ENCODE peak calls at places on chromosomes 2 and 18, in eight cellular contexts. Z is thoracic aorta, C is AG04450, X is GM10248, M is ovary, E is MM.1S, S is epithelial cell of proximal tubule, D is WTC11. J is an unnamed sample.

GRCh38 chr18:47418746-47419145 is 167.3 kb upstream of the SKOR2 start:
- DNase-seq in Z (no peak), C (no peak), X (no peak), M (no peak), E (no peak), S (peak), D (no peak), J (no peak)

GRCh38 chr18:36323421-36323820 is 25.9 kb downstream of the FHOD3 start:
- DNase-seq in Z (no peak), C (no peak), X (no peak), M (no peak), E (no peak), S (no peak), D (no peak), J (no peak)

GRCh38 chr2:122094557-122094956 is 339.1 kb downstream of the TSN start:
- DNase-seq in Z (no peak), C (no peak), X (no peak), M (no peak), E (no peak), S (no peak), D (no peak), J (no peak)

GRCh38 chr18:78741381-78742340 is 238.0 kb upstream of the SALL3 start:
- DNase-seq in Z (no peak), C (no peak), X (no peak), M (no peak), E (no peak), S (no peak), D (no peak), J (no peak)

GRCh38 chr2:11933854-11934253 is 187.4 kb downstream of the LPIN1 start:
- DNase-seq in Z (no peak), C (no peak), X (peak), M (no peak), E (no peak), S (no peak), D (no peak), J (no peak)

GRCh38 chr18:76256897-76257500 is 238.0 kb downstream of the ZNF516 start:
- DNase-seq in Z (no peak), C (peak), X (no peak), M (peak), E (peak), S (peak), D (peak), J (peak)

GRCh38 chr2:96556441-96557330 is 20.1 kb downstream of the ARID5A start:
- DNase-seq in Z (no peak), C (no peak), X (no peak), M (no peak), E (no peak), S (peak), D (no peak), J (peak)

GRCh38 chr2:144682248-144682647 is 162.3 kb upstream of the ZEB2 start:
- DNase-seq in Z (no peak), C (no peak), X (no peak), M (no peak), E (no peak), S (no peak), D (no peak), J (no peak)

GRCh38 chr2:240871071-240871958 is 2.7 kb downstream of the AGXT start:
- DNase-seq in Z (no peak), C (no peak), X (no peak), M (no peak), E (no peak), S (no peak), D (no peak), J (peak)

GRCh38 chr2:75003773-75004172 is 45.3 kb downstream of the POLE4 start:
- DNase-seq in Z (no peak), C (no peak), X (no peak), M (no peak), E (no peak), S (no peak), D (no peak), J (no peak)

GRCh38 chr2:160288324-160288723 is 88.3 kb upstream of the ITGB6 start:
- DNase-seq in Z (no peak), C (no peak), X (no peak), M (no peak), E (no peak), S (no peak), D (no peak), J (no peak)

GRCh38 chr2:177754476-177754873 is 318.1 kb downstream of the PDE11A start:
- DNase-seq in Z (no peak), C (no peak), X (no peak), M (peak), E (no peak), S (no peak), D (no peak), J (peak)

GRCh38 chr18:67583621-67584020 is 67.1 kb upstream of the DSEL start:
- DNase-seq in Z (no peak), C (no peak), X (no peak), M (no peak), E (no peak), S (no peak), D (no peak), J (no peak)

GRCh38 chr18:10226971-10227370 is 227.5 kb upstream of the APCDD1 start:
- DNase-seq in Z (no peak), C (no peak), X (no peak), M (no peak), E (no peak), S (no peak), D (no peak), J (no peak)

GRCh38 chr2:240968731-240969624 is 29.4 kb upstream of the SNED1 start:
- DNase-seq in Z (no peak), C (no peak), X (no peak), M (peak), E (no peak), S (no peak), D (no peak), J (peak)

GRCh38 chr18:61738488-61738887 is 154.3 kb downstream of the RNF152 start:
- DNase-seq in Z (no peak), C (no peak), X (no peak), M (no peak), E (no peak), S (peak), D (no peak), J (no peak)

GRCh38 chr2:233209117-233209977 is 42.1 kb upstream of the ATG16L1 start:
- DNase-seq in Z (no peak), C (no peak), X (no peak), M (no peak), E (no peak), S (peak), D (no peak), J (peak)

GRCh38 chr2:15159206-15159605 is 401.9 kb downstream of the NBAS start:
- DNase-seq in Z (no peak), C (no peak), X (no peak), M (no peak), E (no peak), S (no peak), D (no peak), J (no peak)

GRCh38 chr2:192604295-192604694 is 409.6 kb upstream of the TMEFF2 start:
- DNase-seq in Z (no peak), C (no peak), X (no peak), M (no peak), E (no peak), S (no peak), D (peak), J (no peak)

GRCh38 chr2:196399736-196400691 is 228.6 kb upstream of the STK17B start:
- DNase-seq in Z (no peak), C (peak), X (no peak), M (no peak), E (no peak), S (no peak), D (no peak), J (no peak)

GRCh38 chr2:84194906-84195644 is 264.0 kb downstream of the SUCLG1 start:
- DNase-seq in Z (no peak), C (no peak), X (no peak), M (no peak), E (no peak), S (no peak), D (no peak), J (no peak)

GRCh38 chr2:1907283-1907682 is 163.0 kb upstream of the PXDN start:
- DNase-seq in Z (no peak), C (no peak), X (no peak), M (no peak), E (no peak), S (no peak), D (no peak), J (peak)

GRCh38 chr18:42268793-42269192 is 313.8 kb downstream of the PIK3C3 start:
- DNase-seq in Z (no peak), C (no peak), X (no peak), M (no peak), E (no peak), S (no peak), D (no peak), J (no peak)

GRCh38 chr2:188079176-188079575 is 212.5 kb upstream of the GULP1 start:
- DNase-seq in Z (no peak), C (peak), X (no peak), M (no peak), E (no peak), S (peak), D (no peak), J (no peak)

GRCh38 chr2:102315850-102316370 is 4.5 kb downstream of the IL1RL1 start:
- DNase-seq in Z (no peak), C (no peak), X (no peak), M (no peak), E (no peak), S (no peak), D (no peak), J (no peak)

GRCh38 chr2:49210191-49210590 is 55.9 kb upstream of the FSHR start:
- DNase-seq in Z (no peak), C (no peak), X (no peak), M (no peak), E (no peak), S (no peak), D (peak), J (no peak)

GRCh38 chr2:100935372-100935752 is 66.7 kb upstream of the RPL31 start:
- DNase-seq in Z (no peak), C (peak), X (no peak), M (no peak), E (no peak), S (no peak), D (no peak), J (no peak)

GRCh38 chr2:31318360-31319336 is 84.7 kb downstream of the EHD3 start:
- DNase-seq in Z (no peak), C (peak), X (no peak), M (no peak), E (peak), S (no peak), D (no peak), J (no peak)

GRCh38 chr2:31304831-31305230 is 70.9 kb downstream of the EHD3 start:
- DNase-seq in Z (no peak), C (no peak), X (no peak), M (no peak), E (no peak), S (no peak), D (no peak), J (no peak)

GRCh38 chr2:221997100-221997499 is 301.7 kb downstream of the PAX3 start:
- DNase-seq in Z (no peak), C (peak), X (no peak), M (no peak), E (no peak), S (peak), D (no peak), J (no peak)

GRCh38 chr2:15346624-15347023 is 214.5 kb downstream of the NBAS start:
- DNase-seq in Z (no peak), C (no peak), X (no peak), M (no peak), E (no peak), S (no peak), D (no peak), J (no peak)

GRCh38 chr2:208012449-208012848 is 12.9 kb downstream of the PLEKHM3 start:
- DNase-seq in Z (no peak), C (no peak), X (no peak), M (no peak), E (no peak), S (no peak), D (no peak), J (no peak)

GRCh38 chr2:84776011-84776410 is 104.9 kb downstream of the TRABD2A start:
- DNase-seq in Z (no peak), C (no peak), X (no peak), M (no peak), E (no peak), S (no peak), D (no peak), J (no peak)

GRCh38 chr2:65071499-65072180 is 15.4 kb downstream of the CEP68 start:
- DNase-seq in Z (no peak), C (no peak), X (no peak), M (peak), E (no peak), S (no peak), D (peak), J (peak)

GRCh38 chr2:85318222-85319182 is 9.3 kb downstream of the TGOLN2 start:
- DNase-seq in Z (no peak), C (no peak), X (no peak), M (no peak), E (no peak), S (no peak), D (no peak), J (no peak)

GRCh38 chr2:237695201-237695780 is 67.9 kb downstream of the LRRFIP1 start:
- DNase-seq in Z (no peak), C (peak), X (no peak), M (no peak), E (peak), S (no peak), D (no peak), J (no peak)

GRCh38 chr2:30339071-30339470 is 107.7 kb downstream of the LBH start:
- DNase-seq in Z (no peak), C (no peak), X (peak), M (no peak), E (no peak), S (no peak), D (no peak), J (no peak)

GRCh38 chr2:235460548-235461047 is 33.2 kb upstream of the AGAP1 start:
- DNase-seq in Z (no peak), C (no peak), X (no peak), M (no peak), E (no peak), S (no peak), D (no peak), J (no peak)

GRCh38 chr18:58194028-58194427 is 150.0 kb downstream of the NEDD4L start:
- DNase-seq in Z (no peak), C (no peak), X (no peak), M (peak), E (no peak), S (no peak), D (peak), J (peak)
- TF ChIP-seq CTCF in Z (no peak), C (peak), X (peak), M (no peak), E (no peak), S (peak), D (peak), J (peak)

DNA sequence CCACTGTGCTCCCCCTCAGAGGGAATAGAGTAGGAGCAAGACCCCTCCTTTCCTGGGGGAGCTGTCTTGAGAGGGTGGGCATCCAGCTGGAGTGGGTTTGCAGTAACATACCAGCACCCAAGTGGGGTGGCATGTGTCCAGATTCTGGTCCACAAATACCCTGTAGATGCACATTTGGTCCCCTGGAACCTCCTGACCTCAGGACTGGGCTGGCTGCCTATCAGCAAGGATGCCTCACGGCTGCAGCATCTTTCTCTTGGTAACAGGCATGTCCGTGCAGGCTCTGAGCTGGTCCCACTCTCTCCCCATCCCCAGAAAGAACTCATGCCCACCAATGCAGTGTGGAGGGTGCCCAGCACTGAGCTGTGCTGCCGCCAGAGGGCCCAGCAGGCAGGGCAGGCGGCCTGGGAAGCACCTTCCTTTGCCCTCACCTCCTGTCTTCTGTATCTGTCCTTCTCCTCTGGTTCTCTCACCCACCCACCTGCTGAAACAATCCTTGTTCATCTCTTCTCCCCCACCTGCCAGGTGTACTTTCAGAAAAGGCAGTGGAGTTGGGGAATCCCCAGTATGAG is 47.4 kb downstream of the ITGB1BP1 start:
- DNase-seq in Z (no peak), C (no peak), X (no peak), M (no peak), E (no peak), S (no peak), D (no peak), J (no peak)
- TF ChIP-seq CTCF in Z (no peak), C (no peak), X (peak), M (no peak), E (no peak), S (no peak), D (no peak), J (no peak)

GRCh38 chr2:112685167-112685884 is 35.5 kb upstream of the NT5DC4 start:
- DNase-seq in Z (no peak), C (no peak), X (no peak), M (no peak), E (no peak), S (no peak), D (no peak), J (no peak)
- TF ChIP-seq CTCF in Z (peak), C (peak), X (no peak), M (no peak), E (no peak), S (peak), D (no peak), J (peak)

GRCh38 chr2:42076357-42076921 is 28.6 kb downstream of the PKDCC start:
- DNase-seq in Z (no peak), C (no peak), X (no peak), M (no peak), E (no peak), S (no peak), D (no peak), J (no peak)

GRCh38 chr2:42073739-42074138 is 25.9 kb downstream of the PKDCC start:
- DNase-seq in Z (no peak), C (peak), X (no peak), M (no peak), E (no peak), S (no peak), D (no peak), J (no peak)

GRCh38 chr2:42072349-42073118 is 24.7 kb downstream of the PKDCC start:
- DNase-seq in Z (no peak), C (peak), X (no peak), M (peak), E (no peak), S (no peak), D (peak), J (peak)

GRCh38 chr2:42077343-42077742 is 29.5 kb downstream of the PKDCC start:
- DNase-seq in Z (no peak), C (no peak), X (no peak), M (no peak), E (no peak), S (no peak), D (no peak), J (no peak)

DNA sequence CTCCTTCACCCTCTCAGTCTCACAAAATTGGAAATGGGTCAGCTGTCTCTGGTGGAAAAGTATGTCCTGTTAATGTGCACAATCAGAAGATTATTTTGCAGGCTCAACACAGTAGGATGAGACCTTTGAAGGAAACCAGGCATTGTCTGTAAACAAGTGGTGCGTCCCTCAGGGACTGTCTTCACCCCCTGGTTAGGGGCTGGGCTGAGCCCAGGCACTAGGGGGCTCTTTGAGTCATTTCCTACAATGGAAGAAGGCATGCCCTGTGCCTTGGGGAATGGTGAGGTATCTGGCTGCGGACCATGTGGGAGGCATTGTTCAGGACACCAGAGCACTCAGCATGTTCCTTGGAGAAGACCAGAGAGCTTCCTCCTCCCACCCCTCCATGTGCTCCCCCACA is 26.8 kb downstream of the PKDCC start:
- DNase-seq in Z (no peak), C (no peak), X (no peak), M (no peak), E (no peak), S (no peak), D (no peak), J (no peak)
- TF ChIP-seq CTCF in Z (no peak), C (no peak), X (no peak), M (no peak), E (no peak), S (peak), D (no peak), J (peak)